ENCODE peak calls at places on chromosome X, in four cellular contexts. Z is HFFc6, W is MM.1S, J is fibroblast of lung. T is an unnamed sample.

GRCh38 chrX:10111364-10112148 is 45.2 kb upstream of the CLCN4 start:
- DNase-seq in Z (no peak), W (peak; percentile 88), J (no peak), T (peak; percentile 57)

GRCh38 chrX:14028473-14028872 is 1.2 kb downstream of the GEMIN8 start:
- DNase-seq in Z (no peak), W (peak; percentile 11), J (no peak), T (no peak)

GRCh38 chrX:116239944-116240391 is 69.4 kb downstream of the AGTR2 start:
- DNase-seq in Z (no peak), W (no peak), J (peak; percentile 55), T (no peak)

GRCh38 chrX:44054863-44055601 is 81.8 kb upstream of the NDP start:
- DNase-seq in Z (no peak), W (no peak), J (no peak), T (no peak)

GRCh38 chrX:12681047-12681446 is 110.2 kb upstream of the PRPS2 start:
- DNase-seq in Z (no peak), W (no peak), J (no peak), T (no peak)

GRCh38 chrX:6052111-6052745 is 176.4 kb downstream of the NLGN4X start:
- DNase-seq in Z (no peak), W (no peak), J (no peak), T (no peak)

GRCh38 chrX:43958529-43958928 is 14.7 kb downstream of the NDP start:
- DNase-seq in Z (peak; percentile 77), W (peak; percentile 63), J (peak; percentile 88), T (peak; percentile 27)

GRCh38 chrX:40844476-40844875 is 109.1 kb upstream of the MED14 start:
- DNase-seq in Z (no peak), W (no peak), J (no peak), T (no peak)

GRCh38 chrX:39869846-39870601 is 227.7 kb downstream of the BCOR start:
- DNase-seq in Z (peak; percentile 37), W (no peak), J (peak; percentile 25), T (no peak)

GRCh38 chrX:43953218-43953617 is 20.0 kb downstream of the NDP start:
- DNase-seq in Z (no peak), W (no peak), J (no peak), T (no peak)

GRCh38 chrX:15903186-15903681 is 48.6 kb upstream of the AP1S2 start:
- DNase-seq in Z (no peak), W (peak; percentile 83), J (no peak), T (peak; percentile 48)

GRCh38 chrX:20507901-20508620 is 241.4 kb upstream of the RPS6KA3 start:
- DNase-seq in Z (peak; percentile 42), W (no peak), J (no peak), T (no peak)

GRCh38 chrX:155949098-155949497 is 48.4 kb upstream of the IL9R start:
- DNase-seq in Z (no peak), W (no peak), J (no peak), T (no peak)

GRCh38 chrX:143853488-143853887 is 30.4 kb upstream of the UBE2NL start:
- DNase-seq in Z (no peak), W (no peak), J (no peak), T (no peak)

GRCh38 chrX:129980043-129980442 is 2.4 kb upstream of the BCORL1 start:
- DNase-seq in Z (no peak), W (no peak), J (no peak), T (peak; percentile 62)

GRCh38 chrX:17839269-17839668 is 21.8 kb downstream of the RAI2 start:
- DNase-seq in Z (no peak), W (no peak), J (no peak), T (no peak)
- TF ChIP-seq CTCF in Z (no peak), W (no peak), J (peak; percentile 6), T (no peak)

GRCh38 chrX:38800981-38801845 is at the start of gene MID1IP1:
- DNase-seq in Z (peak; percentile 87), W (peak; percentile 80), J (peak; percentile 93), T (peak; percentile 76)

GRCh38 chrX:38796926-38797325 is 4.3 kb upstream of the MID1IP1 start:
- DNase-seq in Z (peak; percentile 25), W (no peak), J (peak; percentile 48), T (no peak)

GRCh38 chrX:38803286-38803608 is 2.0 kb downstream of the MID1IP1 start:
- DNase-seq in Z (no peak), W (peak; percentile 10), J (no peak), T (peak; percentile 24)

GRCh38 chrX:38798956-38799355 is 2.3 kb upstream of the MID1IP1 start:
- DNase-seq in Z (peak; percentile 80), W (no peak), J (peak; percentile 46), T (no peak)

DNA sequence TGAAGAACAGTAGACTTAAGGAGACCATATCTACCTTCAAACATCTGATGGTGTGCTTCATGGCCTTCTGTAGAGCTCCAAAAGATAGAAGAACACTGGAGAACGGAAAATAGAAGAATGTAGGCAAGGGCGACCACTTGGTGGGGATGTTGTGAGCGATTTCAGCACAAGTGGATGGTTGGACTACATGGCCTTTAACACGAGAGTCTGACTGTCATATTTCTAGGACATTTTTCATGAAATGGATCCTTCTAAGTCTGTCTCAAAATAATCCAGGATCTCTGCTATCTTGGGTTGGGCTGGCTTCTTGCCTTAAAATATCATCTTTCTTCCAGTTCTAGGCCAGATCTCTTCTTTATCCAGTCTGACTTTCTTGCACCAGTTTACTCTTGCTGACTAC is 1.3 kb upstream of the MID1IP1 start:
- DNase-seq in Z (no peak), W (no peak), J (no peak), T (no peak)
- TF ChIP-seq CTCF in Z (peak; percentile 18), W (no peak), J (no peak), T (no peak)

GRCh38 chrX:3144651-3145050 is 103.4 kb downstream of the ARSF start:
- DNase-seq in Z (no peak), W (no peak), J (no peak), T (no peak)
- TF ChIP-seq CTCF in Z (no peak), W (no peak), J (no peak), T (no peak)

GRCh38 chrX:78199851-78200250 is 60.4 kb upstream of the TAF9B start:
- DNase-seq in Z (no peak), W (peak; percentile 36), J (no peak), T (peak; percentile 21)
- TF ChIP-seq CTCF in Z (peak; percentile 39), W (peak; percentile 43), J (no peak), T (no peak)

GRCh38 chrX:83658731-83659130 is 150.6 kb downstream of the POU3F4 start:
- DNase-seq in Z (no peak), W (peak; percentile 9), J (no peak), T (peak; percentile 12)
- TF ChIP-seq CTCF in Z (no peak), W (peak; percentile 42), J (no peak), T (peak; percentile 36)

GRCh38 chrX:139126493-139126892 is 404.0 kb upstream of the F9 start:
- DNase-seq in Z (no peak), W (peak; percentile 49), J (no peak), T (peak; percentile 2)

GRCh38 chrX:139125916-139126315 is 404.6 kb upstream of the F9 start:
- DNase-seq in Z (no peak), W (no peak), J (no peak), T (no peak)

GRCh38 chrX:139120760-139121159 is 409.2 kb upstream of the FGF13 start:
- DNase-seq in Z (no peak), W (no peak), J (no peak), T (no peak)

GRCh38 chrX:139121616-139122286 is 408.8 kb upstream of the F9 start:
- DNase-seq in Z (no peak), W (no peak), J (no peak), T (no peak)
- TF ChIP-seq CTCF in Z (no peak), W (no peak), J (no peak), T (no peak)

GRCh38 chrX:138037548-138037947 is 471.6 kb downstream of the ZIC3 start:
- DNase-seq in Z (no peak), W (peak; percentile 19), J (no peak), T (no peak)

GRCh38 chrX:138031715-138032114 is 465.8 kb downstream of the ZIC3 start:
- DNase-seq in Z (no peak), W (no peak), J (no peak), T (no peak)

GRCh38 chrX:138034136-138034535 is 468.2 kb downstream of the ZIC3 start:
- DNase-seq in Z (no peak), W (no peak), J (no peak), T (no peak)
- TF ChIP-seq CTCF in Z (no peak), W (peak; percentile 10), J (no peak), T (no peak)

T was measured in GM13976.